ENCODE peak calls at places on chromosomes 11 and 22, in nine cellular contexts. One of them, this sample, is unnamed.

GRCh38 chr22:21000215-21000986 is 1.5 kb downstream of the THAP7 start:
- DNase-seq in brain microvascular endothelial cell: no peak
- DNase-seq in EL: no peak
- DNase-seq in mammary epithelial cell: no peak
- DNase-seq in progenitor cell of endocrine pancreas: no peak
- DNase-seq in AG08396: no peak
- DNase-seq in T-helper 9 cell: no peak
- DNase-seq in activated CD8-positive, alpha-beta T cell treated with anti-CD3 and anti-CD28 coated beads, Interleukin-2, amount 10 ng/mL, durations not matched to agents 7 days and 5 days: no peak
- DNase-seq in GM19239: no peak
- DNase-seq in this sample: no peak

GRCh38 chr11:97454988-97455387 is 1065.2 kb downstream of the JRKL start:
- DNase-seq in brain microvascular endothelial cell: peak
- DNase-seq in EL: no peak
- DNase-seq in mammary epithelial cell: no peak
- DNase-seq in progenitor cell of endocrine pancreas: no peak
- DNase-seq in AG08396: no peak
- DNase-seq in T-helper 9 cell: no peak
- DNase-seq in activated CD8-positive, alpha-beta T cell treated with anti-CD3 and anti-CD28 coated beads, Interleukin-2, amount 10 ng/mL, durations not matched to agents 7 days and 5 days: no peak
- DNase-seq in GM19239: no peak
- DNase-seq in this sample: no peak

GRCh38 chr11:10651579-10652361 is 41.8 kb downstream of the IRAG1 start:
- DNase-seq in brain microvascular endothelial cell: no peak
- DNase-seq in EL: no peak
- DNase-seq in mammary epithelial cell: no peak
- DNase-seq in progenitor cell of endocrine pancreas: no peak
- DNase-seq in AG08396: no peak
- DNase-seq in T-helper 9 cell: no peak
- DNase-seq in activated CD8-positive, alpha-beta T cell treated with anti-CD3 and anti-CD28 coated beads, Interleukin-2, amount 10 ng/mL, durations not matched to agents 7 days and 5 days: no peak
- DNase-seq in GM19239: no peak
- DNase-seq in this sample: no peak

GRCh38 chr11:132719684-132720083 is 812.6 kb downstream of the OPCML start:
- DNase-seq in brain microvascular endothelial cell: no peak
- DNase-seq in EL: no peak
- DNase-seq in mammary epithelial cell: no peak
- DNase-seq in progenitor cell of endocrine pancreas: no peak
- DNase-seq in AG08396: no peak
- DNase-seq in T-helper 9 cell: no peak
- DNase-seq in activated CD8-positive, alpha-beta T cell treated with anti-CD3 and anti-CD28 coated beads, Interleukin-2, amount 10 ng/mL, durations not matched to agents 7 days and 5 days: no peak
- DNase-seq in GM19239: no peak
- DNase-seq in this sample: no peak

GRCh38 chr11:46832511-46833214 is 13.4 kb downstream of the CKAP5 start:
- DNase-seq in brain microvascular endothelial cell: no peak
- DNase-seq in EL: peak
- DNase-seq in mammary epithelial cell: no peak
- DNase-seq in progenitor cell of endocrine pancreas: no peak
- DNase-seq in AG08396: no peak
- DNase-seq in T-helper 9 cell: no peak
- DNase-seq in activated CD8-positive, alpha-beta T cell treated with anti-CD3 and anti-CD28 coated beads, Interleukin-2, amount 10 ng/mL, durations not matched to agents 7 days and 5 days: no peak
- DNase-seq in GM19239: no peak
- DNase-seq in this sample: no peak

GRCh38 chr11:27926981-27927481 is 180.9 kb downstream of the KIF18A start:
- DNase-seq in brain microvascular endothelial cell: peak
- DNase-seq in EL: peak
- DNase-seq in mammary epithelial cell: peak
- DNase-seq in progenitor cell of endocrine pancreas: no peak
- DNase-seq in AG08396: peak
- DNase-seq in T-helper 9 cell: no peak
- DNase-seq in activated CD8-positive, alpha-beta T cell treated with anti-CD3 and anti-CD28 coated beads, Interleukin-2, amount 10 ng/mL, durations not matched to agents 7 days and 5 days: no peak
- DNase-seq in GM19239: no peak
- DNase-seq in this sample: peak

GRCh38 chr11:130737866-130738431 is 178.3 kb downstream of the SNX19 start:
- DNase-seq in brain microvascular endothelial cell: peak
- DNase-seq in EL: peak
- DNase-seq in mammary epithelial cell: no peak
- DNase-seq in progenitor cell of endocrine pancreas: no peak
- DNase-seq in AG08396: peak
- DNase-seq in T-helper 9 cell: no peak
- DNase-seq in activated CD8-positive, alpha-beta T cell treated with anti-CD3 and anti-CD28 coated beads, Interleukin-2, amount 10 ng/mL, durations not matched to agents 7 days and 5 days: no peak
- DNase-seq in GM19239: no peak
- DNase-seq in this sample: no peak

GRCh38 chr22:31144223-31144622 is 3.9 kb upstream of the PLA2G3 start:
- DNase-seq in brain microvascular endothelial cell: peak
- DNase-seq in EL: peak
- DNase-seq in mammary epithelial cell: peak
- DNase-seq in progenitor cell of endocrine pancreas: no peak
- DNase-seq in AG08396: peak
- DNase-seq in T-helper 9 cell: no peak
- DNase-seq in activated CD8-positive, alpha-beta T cell treated with anti-CD3 and anti-CD28 coated beads, Interleukin-2, amount 10 ng/mL, durations not matched to agents 7 days and 5 days: no peak
- DNase-seq in GM19239: no peak
- DNase-seq in this sample: peak

GRCh38 chr11:44760917-44761545 is 34.3 kb downstream of the TSPAN18 start:
- DNase-seq in brain microvascular endothelial cell: peak
- DNase-seq in EL: peak
- DNase-seq in mammary epithelial cell: peak
- DNase-seq in progenitor cell of endocrine pancreas: no peak
- DNase-seq in AG08396: peak
- DNase-seq in T-helper 9 cell: no peak
- DNase-seq in activated CD8-positive, alpha-beta T cell treated with anti-CD3 and anti-CD28 coated beads, Interleukin-2, amount 10 ng/mL, durations not matched to agents 7 days and 5 days: no peak
- DNase-seq in GM19239: no peak
- DNase-seq in this sample: peak

GRCh38 chr11:68601147-68601546 is 83.2 kb upstream of the GAL start:
- DNase-seq in brain microvascular endothelial cell: no peak
- DNase-seq in EL: no peak
- DNase-seq in mammary epithelial cell: no peak
- DNase-seq in progenitor cell of endocrine pancreas: no peak
- DNase-seq in AG08396: no peak
- DNase-seq in T-helper 9 cell: no peak
- DNase-seq in activated CD8-positive, alpha-beta T cell treated with anti-CD3 and anti-CD28 coated beads, Interleukin-2, amount 10 ng/mL, durations not matched to agents 7 days and 5 days: no peak
- DNase-seq in GM19239: no peak
- DNase-seq in this sample: no peak

GRCh38 chr22:46462726-46463371 is 74.6 kb downstream of the CELSR1 start:
- DNase-seq in brain microvascular endothelial cell: peak
- DNase-seq in EL: peak
- DNase-seq in mammary epithelial cell: peak
- DNase-seq in progenitor cell of endocrine pancreas: no peak
- DNase-seq in AG08396: peak
- DNase-seq in T-helper 9 cell: no peak
- DNase-seq in activated CD8-positive, alpha-beta T cell treated with anti-CD3 and anti-CD28 coated beads, Interleukin-2, amount 10 ng/mL, durations not matched to agents 7 days and 5 days: no peak
- DNase-seq in GM19239: no peak
- DNase-seq in this sample: peak

GRCh38 chr11:61574611-61575010 is 6.3 kb downstream of the SYT7 start:
- DNase-seq in brain microvascular endothelial cell: no peak
- DNase-seq in EL: no peak
- DNase-seq in mammary epithelial cell: no peak
- DNase-seq in progenitor cell of endocrine pancreas: no peak
- DNase-seq in AG08396: no peak
- DNase-seq in T-helper 9 cell: no peak
- DNase-seq in activated CD8-positive, alpha-beta T cell treated with anti-CD3 and anti-CD28 coated beads, Interleukin-2, amount 10 ng/mL, durations not matched to agents 7 days and 5 days: no peak
- DNase-seq in GM19239: no peak
- DNase-seq in this sample: no peak

GRCh38 chr22:37741312-37741795 is 44.5 kb downstream of the TRIOBP start:
- DNase-seq in brain microvascular endothelial cell: peak
- DNase-seq in EL: peak
- DNase-seq in mammary epithelial cell: peak
- DNase-seq in progenitor cell of endocrine pancreas: no peak
- DNase-seq in AG08396: peak
- DNase-seq in T-helper 9 cell: no peak
- DNase-seq in activated CD8-positive, alpha-beta T cell treated with anti-CD3 and anti-CD28 coated beads, Interleukin-2, amount 10 ng/mL, durations not matched to agents 7 days and 5 days: no peak
- DNase-seq in GM19239: no peak
- DNase-seq in this sample: peak

GRCh38 chr11:95863486-95864140 is 60.3 kb downstream of the MTMR2 start:
- DNase-seq in brain microvascular endothelial cell: peak
- DNase-seq in EL: peak
- DNase-seq in mammary epithelial cell: no peak
- DNase-seq in progenitor cell of endocrine pancreas: no peak
- DNase-seq in AG08396: no peak
- DNase-seq in T-helper 9 cell: no peak
- DNase-seq in activated CD8-positive, alpha-beta T cell treated with anti-CD3 and anti-CD28 coated beads, Interleukin-2, amount 10 ng/mL, durations not matched to agents 7 days and 5 days: no peak
- DNase-seq in GM19239: no peak
- DNase-seq in this sample: peak

GRCh38 chr11:84316866-84317560 is 1030.8 kb upstream of the CCDC90B start:
- DNase-seq in brain microvascular endothelial cell: peak
- DNase-seq in EL: no peak
- DNase-seq in mammary epithelial cell: no peak
- DNase-seq in progenitor cell of endocrine pancreas: no peak
- DNase-seq in AG08396: peak
- DNase-seq in T-helper 9 cell: no peak
- DNase-seq in activated CD8-positive, alpha-beta T cell treated with anti-CD3 and anti-CD28 coated beads, Interleukin-2, amount 10 ng/mL, durations not matched to agents 7 days and 5 days: no peak
- DNase-seq in GM19239: no peak
- DNase-seq in this sample: no peak

GRCh38 chr22:26524870-26525269 is 12.6 kb upstream of the TFIP11 start:
- DNase-seq in brain microvascular endothelial cell: no peak
- DNase-seq in EL: no peak
- DNase-seq in mammary epithelial cell: no peak
- DNase-seq in progenitor cell of endocrine pancreas: no peak
- DNase-seq in AG08396: no peak
- DNase-seq in T-helper 9 cell: no peak
- DNase-seq in activated CD8-positive, alpha-beta T cell treated with anti-CD3 and anti-CD28 coated beads, Interleukin-2, amount 10 ng/mL, durations not matched to agents 7 days and 5 days: no peak
- DNase-seq in GM19239: no peak
- DNase-seq in this sample: no peak

GRCh38 chr11:102784380-102784779 is 4.0 kb upstream of the MMP10 start:
- DNase-seq in brain microvascular endothelial cell: no peak
- DNase-seq in EL: no peak
- DNase-seq in mammary epithelial cell: no peak
- DNase-seq in progenitor cell of endocrine pancreas: no peak
- DNase-seq in AG08396: no peak
- DNase-seq in T-helper 9 cell: no peak
- DNase-seq in activated CD8-positive, alpha-beta T cell treated with anti-CD3 and anti-CD28 coated beads, Interleukin-2, amount 10 ng/mL, durations not matched to agents 7 days and 5 days: no peak
- DNase-seq in GM19239: no peak
- DNase-seq in this sample: no peak